ENCODE peak calls at places on chromosome 16, in five cellular contexts. N is heart right ventricle, H is astrocyte, U is choroid plexus epithelial cell, T is SK-N-SH. Q is an unnamed sample.
A peak's percentile ranks its signal among the peaks of the same experiment; 100 is the strongest.

GRCh38 chr16:25692307-25692706 is 548 bp downstream of the HS3ST4 start:
- DNase-seq in N (peak; percentile 6), H (no peak), U (no peak), T (peak; percentile 35), Q (no peak)

GRCh38 chr16:66485361-66485760 is 58.3 kb downstream of the BEAN1 start:
- DNase-seq in N (no peak), H (no peak), U (no peak), T (no peak), Q (no peak)

GRCh38 chr16:3013491-3013951 is 798 bp downstream of the CLDN9 start:
- DNase-seq in N (no peak), H (no peak), U (no peak), T (no peak), Q (no peak)

GRCh38 chr16:4349332-4349731 is 1.8 kb downstream of the PAM16 start:
- DNase-seq in N (no peak), H (no peak), U (no peak), T (no peak), Q (no peak)

GRCh38 chr16:57630402-57630787 is 2.0 kb downstream of the ADGRG1 start:
- DNase-seq in N (peak; percentile 16), H (no peak), U (no peak), T (no peak), Q (no peak)

GRCh38 chr16:3400446-3400778 is 392 bp downstream of the ZSCAN32 start:
- DNase-seq in N (no peak), H (no peak), U (no peak), T (no peak), Q (no peak)

GRCh38 chr16:30527635-30528178 is 1.3 kb upstream of the ZNF768 start:
- DNase-seq in N (no peak), H (no peak), U (no peak), T (no peak), Q (no peak)

GRCh38 chr16:66740010-66740409 is 11.4 kb downstream of the DYNC1LI2 start:
- DNase-seq in N (no peak), H (no peak), U (peak; percentile 68), T (peak; percentile 69), Q (no peak)

GRCh38 chr16:68490829-68491575 is 42.7 kb upstream of the SMPD3 start:
- DNase-seq in N (no peak), H (peak; percentile 62), U (peak; percentile 62), T (no peak), Q (no peak)

GRCh38 chr16:72995151-72995881 is 52.6 kb downstream of the ZFHX3 start:
- DNase-seq in N (no peak), H (no peak), U (no peak), T (peak; percentile 34), Q (no peak)

GRCh38 chr16:72996291-72997062 is 51.5 kb downstream of the ZFHX3 start:
- DNase-seq in N (no peak), H (no peak), U (no peak), T (no peak), Q (no peak)

GRCh38 chr16:72999541-73000019 is 48.3 kb downstream of the ZFHX3 start:
- DNase-seq in N (no peak), H (no peak), U (no peak), T (no peak), Q (no peak)

GRCh38 chr16:73000020-73000906 is 47.7 kb downstream of the ZFHX3 start:
- DNase-seq in N (peak; percentile 46), H (peak; percentile 58), U (no peak), T (no peak), Q (no peak)

DNA sequence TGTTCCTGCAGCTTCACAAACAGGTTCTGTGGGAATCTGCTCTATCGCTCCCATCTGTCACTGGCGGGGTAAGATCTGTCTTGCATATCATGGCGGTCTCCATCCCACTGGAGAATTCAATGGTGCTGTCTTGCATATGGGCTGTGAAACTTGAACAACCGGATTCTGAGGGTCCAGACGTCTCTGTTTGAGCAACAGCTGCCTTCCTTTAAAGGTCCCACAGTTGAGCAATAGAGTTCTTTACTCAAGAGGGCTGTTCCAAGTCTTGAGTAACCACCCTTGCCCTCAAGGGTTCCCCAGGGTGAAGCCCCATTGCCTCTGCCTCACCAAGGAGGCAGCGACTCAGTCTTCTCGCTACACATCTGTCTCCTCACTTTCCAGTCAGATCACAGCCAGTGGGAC is 50.8 kb downstream of the ZFHX3 start:
- DNase-seq in N (no peak), H (no peak), U (peak; percentile 61), T (no peak), Q (no peak)
- H3K4me3 ChIP-seq in N (no peak overlapping the region), H (no peak overlapping the region), U (no peak overlapping the region), T (no peak overlapping the region), Q (no peak overlapping the region)

GRCh38 chr16:58679763-58680162 is 4.8 kb downstream of the SLC38A7 start:
- DNase-seq in N (no peak), H (no peak), U (no peak), T (no peak), Q (no peak)

GRCh38 chr16:58684001-58684353 is 593 bp downstream of the SLC38A7 start:
- DNase-seq in N (no peak), H (peak; percentile 14), U (peak; percentile 35), T (no peak), Q (no peak)

GRCh38 chr16:58678269-58678668 is 6.3 kb downstream of the SLC38A7 start:
- DNase-seq in N (no peak), H (no peak), U (no peak), T (no peak), Q (no peak)

GRCh38 chr16:58684354-58685083 is at the start of gene SLC38A7:
- DNase-seq in N (peak; percentile 90), H (peak; percentile 65), U (peak; percentile 89), T (peak; percentile 93), Q (peak; percentile 53)

DNA sequence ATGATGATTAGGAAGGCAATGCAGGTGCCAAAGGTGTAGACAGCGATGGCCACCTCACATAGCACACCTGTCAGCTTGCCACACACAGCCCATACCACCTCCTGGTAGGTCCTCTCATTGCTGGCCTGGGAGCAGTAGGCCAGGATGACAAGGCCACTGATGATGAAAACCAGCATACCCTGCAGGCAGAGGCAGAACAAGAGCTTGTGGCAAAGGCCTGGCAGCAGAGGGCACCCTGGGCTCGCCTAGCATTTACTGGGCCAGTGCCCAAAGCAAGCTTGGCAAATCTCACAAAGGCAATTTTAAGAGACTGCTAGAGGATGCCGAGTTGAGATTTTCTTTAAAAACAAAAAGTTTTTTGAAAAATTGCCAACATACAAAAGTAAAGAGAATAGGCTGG is 5.9 kb downstream of the SLC38A7 start:
- DNase-seq in N (peak; percentile 46), H (no peak), U (no peak), T (no peak), Q (no peak)
- TF ChIP-seq CTCF in N (peak; percentile 63), H (no peak), U (no peak), T (peak; percentile 44), Q (no peak)

DNA sequence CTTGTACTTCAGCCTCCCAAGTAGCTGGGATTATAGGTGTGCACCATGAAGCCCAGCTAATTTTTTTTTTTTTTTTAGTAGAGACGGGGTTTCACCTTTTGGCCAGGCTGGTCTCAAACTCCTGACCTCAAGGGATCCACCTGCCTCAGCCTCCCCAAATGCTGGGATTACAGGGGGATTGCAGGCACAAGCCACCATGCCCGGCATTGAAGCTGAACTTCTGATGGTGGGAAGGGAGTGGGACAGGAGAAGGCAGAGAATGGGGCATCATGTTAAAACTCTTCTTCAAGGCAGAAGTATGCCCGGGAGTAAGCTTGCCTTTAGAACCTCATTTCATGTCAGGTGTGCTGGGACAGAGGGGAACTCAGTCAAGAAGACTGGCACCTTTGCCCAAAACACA is 48.6 kb upstream of the ZFHX3 start:
- DNase-seq in N (no peak), H (no peak), U (no peak), T (no peak), Q (no peak)
- H3K4me3 ChIP-seq in N (no peak overlapping the region), H (no peak overlapping the region), U (no peak overlapping the region), T (no peak overlapping the region), Q (no peak overlapping the region)

GRCh38 chr16:70715113-70715711 is 29.4 kb upstream of the MTSS2 start:
- DNase-seq in N (peak; percentile 80), H (peak; percentile 90), U (peak; percentile 88), T (peak; percentile 87), Q (peak; percentile 90)
- TF ChIP-seq CTCF in N (no peak), H (no peak), U (peak; percentile 13), T (peak; percentile 41), Q (no peak)

DNA sequence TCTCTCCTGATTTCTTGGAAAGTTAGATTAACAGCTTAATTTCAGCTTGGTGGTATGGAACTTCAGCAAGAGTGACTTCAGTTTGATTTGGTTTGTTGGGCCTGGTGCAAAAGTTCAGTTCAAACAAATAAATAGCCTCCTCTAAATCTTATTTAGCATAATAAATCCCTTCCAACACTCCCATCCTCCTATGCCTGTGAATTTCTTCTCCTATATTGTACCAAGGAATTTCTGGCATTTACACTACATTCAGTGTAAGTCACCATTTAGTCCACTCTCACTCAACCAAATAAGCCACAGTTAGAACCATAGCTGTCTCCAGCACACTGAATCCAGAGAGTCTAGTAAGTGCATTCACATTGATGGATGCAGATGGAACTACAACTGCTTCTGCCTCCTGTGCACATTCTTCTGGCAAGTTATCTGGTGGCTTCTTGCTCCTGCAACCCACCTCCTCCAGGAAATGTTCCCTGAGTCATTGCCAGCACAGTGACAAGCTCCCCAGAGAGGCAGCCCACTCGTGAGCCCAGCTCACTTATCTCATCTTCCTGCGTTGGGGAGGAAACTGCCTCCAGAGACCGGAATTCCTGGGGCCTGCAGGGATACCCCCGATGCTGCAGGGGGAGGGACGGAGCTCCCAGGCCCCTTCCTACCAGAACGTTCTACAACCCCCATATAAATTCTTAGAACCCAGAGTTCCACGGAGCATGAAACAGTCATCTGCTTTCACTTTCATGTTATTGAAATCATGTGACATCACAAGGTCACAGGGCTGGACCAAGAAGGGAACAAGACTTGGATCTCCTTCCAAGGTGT is 318.3 kb downstream of the PHKB start:
- DNase-seq in N (no peak), H (peak; percentile 29), U (peak; percentile 53), T (no peak), Q (no peak)
- H3K4me3 ChIP-seq in N (peak overlapping the region; percentile 51), H (peak overlapping the region; percentile 35), U (peak overlapping the region; percentile 41), T (peak overlapping the region; percentile 33), Q (no peak overlapping the region)

DNA sequence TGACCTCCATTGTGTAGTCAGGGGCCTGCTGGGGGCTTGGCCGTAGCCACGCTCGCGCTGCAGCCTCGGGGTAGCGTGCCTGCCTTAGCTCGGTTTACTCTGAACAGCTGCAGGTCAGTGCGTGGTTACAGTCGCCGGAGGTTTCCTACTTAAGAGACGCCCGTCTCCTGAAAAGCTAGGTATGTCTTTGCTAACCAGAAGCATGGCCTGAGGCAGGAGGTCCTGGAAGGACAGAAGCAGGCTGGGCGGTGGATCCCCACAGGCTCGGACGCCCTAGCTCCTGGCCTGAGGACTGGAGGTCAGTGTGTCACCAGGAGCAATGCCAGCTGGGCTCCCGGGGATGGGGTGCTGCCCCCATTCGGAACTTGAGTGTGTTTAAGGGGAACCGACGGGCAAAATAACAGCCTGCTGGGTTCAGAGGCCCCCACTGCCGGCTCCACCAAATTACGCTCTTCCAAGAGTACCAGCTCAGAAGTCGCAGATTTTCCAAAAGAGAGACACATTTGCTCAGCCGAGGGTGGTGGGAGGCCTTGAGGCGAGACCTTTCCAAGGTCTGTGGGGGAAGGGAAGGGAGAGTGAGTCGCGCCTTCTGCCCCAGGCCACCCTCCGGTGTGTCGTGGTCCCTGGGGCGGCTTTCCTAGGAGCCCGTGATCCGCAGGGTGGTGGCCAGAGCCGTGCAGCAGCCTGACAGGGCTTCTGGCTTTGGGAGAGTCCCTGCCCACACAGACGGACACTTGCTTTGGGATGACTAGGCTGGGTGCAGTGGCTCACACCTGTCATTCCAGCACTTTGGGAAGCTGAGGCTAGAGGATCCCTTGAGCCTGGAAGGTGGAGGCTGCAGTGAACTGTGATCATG is 3.9 kb upstream of the GNG13 start:
- DNase-seq in N (no peak), H (no peak), U (no peak), T (no peak), Q (no peak)
- TF ChIP-seq CTCF in N (no peak), H (no peak), U (no peak), T (no peak), Q (no peak)

GRCh38 chr16:88968589-88969280 is 8.3 kb downstream of the CBFA2T3 start:
- DNase-seq in N (peak; percentile 8), H (no peak), U (no peak), T (no peak), Q (no peak)
- H3K4me3 ChIP-seq in N (no peak overlapping the region), H (no peak overlapping the region), U (no peak overlapping the region), T (no peak overlapping the region), Q (no peak overlapping the region)